ENCODE peak calls at places on chromosomes 5 and 9, in seven cellular contexts. E, M, O, W, G, J and Y are unnamed samples. For H3K9me3, the result is how much of the 10 kb centered on the place peaks cover.

GRCh38 chr5:126052791-126053190 is 370.4 kb upstream of the GRAMD2B start:
- DNase-seq in O (no peak), G (no peak), J (no peak), W (no peak), M (no peak), E (no peak), Y (no peak)

GRCh38 chr5:125609011-125609410 is 814.2 kb upstream of the GRAMD2B start:
- DNase-seq in W (no peak), M (no peak), J (no peak), E (no peak), G (no peak), O (no peak), Y (no peak)

GRCh38 chr5:61401726-61402125 is 69.7 kb downstream of the ZSWIM6 start:
- DNase-seq in M (no peak), G (peak), O (no peak), W (no peak), E (no peak), J (no peak), Y (no peak)

GRCh38 chr5:141369994-141370848 is at the start of gene PCDHGB3:
- DNase-seq in W (peak), E (no peak), M (peak), J (no peak), G (peak), O (no peak), Y (no peak)

GRCh38 chr9:7258688-7259396 is 501.1 kb downstream of the KDM4C start:
- DNase-seq in G (no peak), E (no peak), W (no peak), O (no peak), M (no peak), J (no peak), Y (no peak)

GRCh38 chr9:133770076-133770777 is 32.1 kb upstream of the SARDH start:
- DNase-seq in W (no peak), M (no peak), E (peak), G (no peak), J (peak), O (no peak), Y (no peak)

GRCh38 chr9:136199391-136200288 is 5.3 kb downstream of the LHX3 start:
- DNase-seq in M (no peak), W (no peak), O (no peak), J (no peak), E (no peak), G (no peak), Y (no peak)

GRCh38 chr5:159519365-159519764 is 189.1 kb upstream of the IL12B start:
- DNase-seq in J (no peak), G (no peak), O (no peak), W (no peak), M (peak), E (no peak), Y (no peak)

GRCh38 chr9:131590907-131591844 is 45.9 kb downstream of the PRRT1B start:
- DNase-seq in G (peak), O (peak), W (peak), J (peak), E (peak), M (peak), Y (peak)

GRCh38 chr5:31027726-31028125 is 165.8 kb upstream of the CDH6 start:
- DNase-seq in W (no peak), J (no peak), E (no peak), O (no peak), M (no peak), G (no peak), Y (no peak)

GRCh38 chr5:98341038-98341710 is 432.3 kb upstream of the RGMB start:
- DNase-seq in G (peak), O (no peak), M (no peak), E (no peak), J (no peak), W (no peak), Y (no peak)

GRCh38 chr5:58771750-58772149 is 188.9 kb downstream of the RAB3C start:
- DNase-seq in J (no peak), G (no peak), M (no peak), O (no peak), E (no peak), W (no peak), Y (no peak)

GRCh38 chr9:70601000-70601929 is 186.8 kb upstream of the KLF9 start:
- DNase-seq in W (no peak), E (peak), O (peak), G (peak), M (peak), J (peak), Y (no peak)

GRCh38 chr5:94901071-94901979 is 282.9 kb downstream of the SLF1 start:
- DNase-seq in G (peak), O (no peak), E (no peak), J (no peak), W (no peak), M (peak), Y (no peak)

GRCh38 chr9:38347946-38348345 is 44.6 kb upstream of the ALDH1B1 start:
- DNase-seq in E (no peak), O (no peak), W (no peak), J (no peak), M (no peak), G (no peak), Y (no peak)

GRCh38 chr9:69200071-69200470 is 26.0 kb downstream of the TJP2 start:
- DNase-seq in J (no peak), O (peak), M (no peak), E (no peak), G (no peak), W (no peak), Y (no peak)

GRCh38 chr5:56420323-56420722 is 187.2 kb upstream of the ANKRD55 start:
- DNase-seq in O (no peak), M (no peak), E (no peak), G (no peak), W (no peak), J (no peak), Y (no peak)

GRCh38 chr5:56415356-56415765 is 182.2 kb upstream of the ANKRD55 start:
- DNase-seq in E (peak), J (no peak), G (peak), O (no peak), M (peak), W (no peak), Y (no peak)

GRCh38 chr5:56422060-56422762 is 189.1 kb upstream of the ANKRD55 start:
- DNase-seq in G (no peak), O (no peak), E (no peak), M (no peak), J (no peak), W (no peak), Y (no peak)

GRCh38 chr5:56414056-56414455 is 180.9 kb upstream of the ANKRD55 start:
- DNase-seq in G (peak), W (no peak), E (no peak), J (no peak), M (no peak), O (no peak), Y (no peak)

DNA sequence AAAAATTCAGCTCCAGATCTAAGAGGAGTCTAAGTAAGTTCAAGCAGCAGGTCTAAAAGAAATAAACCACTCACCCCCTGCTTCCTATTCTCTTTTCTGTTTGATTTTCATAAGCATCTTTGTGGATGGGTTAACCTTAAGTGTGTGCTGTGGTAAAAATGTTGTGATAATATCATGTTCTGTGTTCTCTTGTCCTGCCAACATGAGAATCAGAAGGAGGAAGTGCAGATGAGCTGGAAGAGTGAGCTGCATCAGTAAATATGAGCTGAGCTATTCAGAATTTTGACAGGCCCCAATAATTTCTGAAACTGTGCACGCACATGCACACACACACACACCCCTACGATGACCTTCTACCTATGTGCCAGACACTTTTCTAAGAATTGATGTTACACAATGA is 186.5 kb upstream of the ANKRD55 start:
- DNase-seq in E (no peak), J (no peak), O (no peak), G (no peak), M (no peak), W (no peak), Y (no peak)
- H3K9me3 ChIP-seq in E (under half), J (under half), O (under half), G (under half), M (under half), W (under half), Y (under half)

GRCh38 chr9:79619930-79620329 is 48.2 kb downstream of the TLE4 start:
- DNase-seq in M (no peak), O (no peak), J (no peak), E (no peak), W (no peak), G (no peak), Y (no peak)

GRCh38 chr9:79617395-79617794 is 45.6 kb downstream of the TLE4 start:
- DNase-seq in M (peak), J (no peak), G (peak), O (peak), E (no peak), W (no peak), Y (no peak)

GRCh38 chr9:79616013-79616412 is 44.2 kb downstream of the TLE4 start:
- DNase-seq in G (peak), W (no peak), E (no peak), O (no peak), M (no peak), J (no peak), Y (no peak)

GRCh38 chr9:79615038-79615437 is 43.3 kb downstream of the TLE4 start:
- DNase-seq in M (no peak), E (no peak), G (no peak), O (no peak), W (no peak), J (no peak), Y (no peak)

GRCh38 chr9:79616971-79617370 is 45.2 kb downstream of the TLE4 start:
- DNase-seq in W (no peak), E (no peak), O (peak), J (no peak), G (no peak), M (no peak), Y (no peak)
- H3K9me3 ChIP-seq in W (under half), E (under half), O (under half), J (under half), G (under half), M (under half), Y (under half)

GRCh38 chr9:98368366-98369065 is 113.1 kb upstream of the TBC1D2 start:
- DNase-seq in W (no peak), O (no peak), E (no peak), J (no peak), G (no peak), M (no peak), Y (no peak)
- H3K9me3 ChIP-seq in W (under half), O (under half), E (under half), J (under half), G (under half), M (under half), Y (under half)

GRCh38 chr5:178990491-178990890 is 4.6 kb downstream of the GRM6 start:
- DNase-seq in W (no peak), G (no peak), M (no peak), J (no peak), O (no peak), E (no peak), Y (no peak)

GRCh38 chr5:178986326-178986960 is 8.7 kb downstream of the GRM6 start:
- DNase-seq in M (no peak), J (no peak), O (no peak), E (no peak), W (no peak), G (no peak), Y (no peak)

GRCh38 chr5:178989311-178989710 is 5.8 kb downstream of the GRM6 start:
- DNase-seq in G (no peak), J (no peak), O (no peak), M (no peak), E (no peak), W (no peak), Y (no peak)

GRCh38 chr5:178991190-178992145 is 3.7 kb downstream of the GRM6 start:
- DNase-seq in G (no peak), M (no peak), W (no peak), E (no peak), O (no peak), J (no peak), Y (no peak)

GRCh38 chr5:178988436-178989220 is 6.5 kb downstream of the GRM6 start:
- DNase-seq in J (no peak), G (no peak), W (no peak), M (no peak), E (no peak), O (no peak), Y (no peak)
- H3K9me3 ChIP-seq in J (half or more), G (under half), W (under half), M (half or more), E (half or more), O (under half), Y (under half)